ENCODE peak calls at places on chromosomes 11 and 22, in nine cellular contexts. V is neural progenitor cell, R is sigmoid colon, S is heart right ventricle, H is ascending aorta, K is endodermal cell, D is pancreas, Z is upper lobe of right lung, Y is cardiac muscle cell. J is an unnamed sample. For H3K27me3, the result is how much of the 10 kb centered on the place peaks cover.

GRCh38 chr11:68093565-68093964 is 27.6 kb downstream of the CHKA start:
- DNase-seq in V (no peak), S (no peak), Y (no peak), Z (no peak), K (no peak), H (no peak), R (no peak), D (no peak), J (no peak)

GRCh38 chr11:55791606-55792005 is 3.8 kb upstream of the OR5D14 start:
- DNase-seq in K (no peak), Y (no peak), V (no peak), Z (no peak), H (no peak), D (no peak), S (no peak), R (no peak), J (no peak)

GRCh38 chr22:29744902-29745301 is 21.9 kb downstream of the ZMAT5 start:
- DNase-seq in Z (no peak), V (no peak), S (no peak), R (no peak), K (no peak), D (no peak), H (no peak), Y (no peak), J (peak)

GRCh38 chr11:23767576-23767975 is 729.3 kb upstream of the LUZP2 start:
- DNase-seq in S (no peak), R (no peak), V (no peak), Y (no peak), K (no peak), Z (no peak), D (no peak), H (no peak), J (no peak)

GRCh38 chr11:70661763-70662501 is 263.6 kb downstream of the CTTN start:
- DNase-seq in S (no peak), V (peak), Z (no peak), R (no peak), Y (peak), K (peak), D (no peak), H (no peak), J (no peak)

GRCh38 chr11:34745209-34745608 is 124.3 kb downstream of the EHF start:
- DNase-seq in D (no peak), K (no peak), R (no peak), Z (no peak), Y (peak), H (no peak), V (peak), S (no peak), J (no peak)

GRCh38 chr22:45877036-45877380 is 100.0 kb downstream of the WNT7B start:
- DNase-seq in Z (no peak), R (no peak), S (no peak), H (peak), D (no peak), K (no peak), Y (no peak), V (no peak), J (no peak)

GRCh38 chr11:2513441-2513840 is 68.6 kb downstream of the KCNQ1 start:
- DNase-seq in V (no peak), K (no peak), Y (no peak), D (no peak), Z (peak), H (no peak), R (no peak), S (no peak), J (no peak)

GRCh38 chr11:130133716-130134115 is 25.9 kb upstream of the ST14 start:
- DNase-seq in D (no peak), S (no peak), Z (no peak), R (no peak), H (peak), V (no peak), K (peak), Y (no peak), J (no peak)

GRCh38 chr22:16922076-16922475 is 85.9 kb downstream of the GAB4 start:
- DNase-seq in K (no peak), Y (no peak), R (no peak), V (no peak), H (no peak), S (no peak), Z (no peak), D (no peak), J (no peak)

GRCh38 chr11:12502041-12502440 is 124.7 kb downstream of the PARVA start:
- DNase-seq in K (no peak), S (no peak), Z (no peak), R (no peak), Y (no peak), H (no peak), V (no peak), D (no peak), J (no peak)

DNA sequence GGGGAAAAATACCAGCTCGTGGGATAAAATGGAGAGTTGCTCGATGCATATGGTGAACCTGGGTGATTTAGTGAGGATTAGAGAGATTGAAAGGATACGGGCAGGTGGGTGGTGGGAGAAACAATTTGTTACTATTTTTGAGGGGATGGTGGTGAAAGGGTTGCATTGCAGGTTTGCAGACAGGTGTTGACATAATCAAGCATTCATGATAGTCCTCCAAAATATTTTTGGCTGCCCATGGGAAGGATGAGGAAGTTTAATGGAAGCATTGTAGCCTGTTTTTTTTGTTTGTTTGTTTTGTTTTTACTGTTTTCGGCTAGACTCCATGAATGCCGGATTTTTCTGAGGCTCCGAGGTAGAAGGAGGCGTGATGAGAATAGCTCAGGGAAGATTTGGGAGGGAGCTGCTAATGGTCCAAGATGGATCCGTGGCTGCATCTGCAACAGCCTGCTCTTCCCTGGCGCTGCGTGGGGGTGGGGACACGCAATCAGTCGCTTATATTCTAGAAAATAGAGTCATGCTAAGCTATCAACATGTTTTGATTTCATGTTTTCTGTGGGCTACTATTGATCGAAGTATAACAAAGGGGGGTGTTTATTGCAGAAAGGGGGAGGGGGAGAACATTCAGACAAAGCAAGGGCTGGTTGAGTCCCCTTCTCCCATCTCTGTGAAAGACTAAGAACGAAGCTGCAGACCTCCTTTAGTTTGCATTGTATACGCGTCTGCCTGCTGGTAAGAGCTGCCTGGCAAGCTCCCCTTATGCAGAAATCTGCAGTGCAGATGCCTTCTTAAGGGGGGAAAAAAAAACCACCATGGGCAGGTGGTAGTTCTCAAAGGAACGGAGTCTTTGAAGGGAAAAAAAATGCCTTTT is 980 bp downstream of the RTN3 start:
- DNase-seq in V (peak), R (peak), Y (peak), K (peak), S (peak), H (no peak), Z (no peak), D (peak), J (no peak)
- TF ChIP-seq CTCF in V (peak), R (no peak), Y (no peak), K (peak), S (no peak), H (no peak), Z (no peak), D (no peak), J (no peak)

GRCh38 chr11:62404918-62405317 is 13.9 kb upstream of the SCGB1A1 start:
- DNase-seq in V (no peak), R (no peak), Z (no peak), H (no peak), Y (no peak), S (no peak), K (no peak), D (no peak), J (no peak)
- H3K4me3 ChIP-seq in V (no peak), R (no peak), Z (no peak), H (no peak), Y (no peak), S (no peak), K (no peak), D (no peak), J (no peak)

GRCh38 chr11:125214466-125215204 is 50.1 kb downstream of the PKNOX2 start:
- DNase-seq in R (no peak), D (no peak), H (no peak), S (peak), Y (peak), V (peak), Z (no peak), K (no peak), J (no peak)
- H3K27me3 ChIP-seq in R (under half), D (under half), H (under half), S (under half), Y (under half), V (under half), Z (under half), K (under half), J (under half)

GRCh38 chr11:19288256-19288655 is 47.5 kb upstream of the E2F8 start:
- DNase-seq in Y (no peak), D (no peak), S (no peak), K (no peak), R (no peak), H (no peak), V (no peak), Z (no peak), J (no peak)
- TF ChIP-seq CTCF in Y (no peak), D (no peak), S (no peak), K (no peak), R (no peak), H (no peak), V (no peak), Z (no peak), J (no peak)

DNA sequence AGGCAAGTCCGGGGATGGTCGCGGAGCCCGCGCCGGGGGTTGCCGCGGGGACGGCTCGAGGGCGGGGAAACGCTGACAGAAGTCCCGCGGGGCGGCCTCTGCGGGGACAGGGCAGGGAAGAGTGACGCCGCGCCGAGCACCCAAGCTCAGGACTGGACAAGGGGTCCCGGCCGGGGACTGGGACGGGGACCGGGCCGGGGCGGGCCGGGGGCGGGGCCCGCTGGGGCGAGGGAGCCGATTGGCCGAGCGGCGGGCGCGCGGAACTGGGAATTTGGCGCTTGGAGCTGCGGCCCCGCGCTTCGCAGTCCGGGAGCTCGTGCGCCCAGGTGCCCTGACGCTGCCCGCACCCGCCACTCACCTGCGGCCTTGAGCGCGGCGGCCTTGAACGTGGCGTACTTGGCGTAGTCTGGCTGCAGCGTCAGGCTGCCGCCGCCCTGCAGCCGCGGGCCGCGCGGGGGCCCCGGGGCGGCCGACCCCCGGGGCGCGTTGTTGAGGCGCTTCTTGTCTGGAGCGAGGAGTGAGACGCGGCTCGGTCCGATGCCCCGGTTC is 4.8 kb downstream of the SHISA8 start:
- DNase-seq in K (peak), Y (peak), H (no peak), Z (no peak), R (no peak), V (peak), D (no peak), S (no peak), J (no peak)
- H3K4me3 ChIP-seq in K (no peak), Y (peak), H (peak), Z (peak), R (peak), V (peak), D (peak), S (peak), J (peak)

GRCh38 chr11:94203070-94203469 is 74.4 kb downstream of the PANX1 start:
- DNase-seq in K (no peak), V (no peak), H (no peak), R (no peak), S (no peak), Z (no peak), D (no peak), Y (no peak), J (no peak)
- H3K27me3 ChIP-seq in K (under half), V (under half), H (under half), R (under half), S (under half), Z (under half), D (under half), Y (under half), J (under half)

DNA sequence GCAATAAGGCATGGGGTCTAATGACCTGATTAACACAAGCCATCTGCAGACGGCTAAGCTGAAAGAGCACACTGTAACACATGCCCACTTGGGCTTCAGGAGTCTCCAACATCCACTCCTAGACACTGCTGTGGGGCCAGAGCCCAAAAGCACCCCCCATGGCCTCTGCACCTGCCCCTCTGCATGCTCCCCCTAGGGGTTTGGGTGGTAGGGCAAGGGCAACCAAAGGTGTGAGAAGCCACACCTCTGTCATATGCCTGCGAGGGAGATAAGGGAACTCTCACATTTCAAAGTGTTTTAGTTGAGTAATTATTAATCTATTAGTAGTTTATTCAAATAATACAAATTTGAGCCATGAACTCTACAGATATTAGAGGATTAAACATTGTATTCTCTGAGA is 30.8 kb downstream of the CTSC start:
- DNase-seq in Z (no peak), D (no peak), V (no peak), Y (no peak), H (no peak), R (no peak), K (no peak), S (no peak), J (no peak)
- TF ChIP-seq CTCF in Z (no peak), D (no peak), V (no peak), Y (no peak), H (no peak), R (no peak), K (no peak), S (no peak), J (no peak)

DNA sequence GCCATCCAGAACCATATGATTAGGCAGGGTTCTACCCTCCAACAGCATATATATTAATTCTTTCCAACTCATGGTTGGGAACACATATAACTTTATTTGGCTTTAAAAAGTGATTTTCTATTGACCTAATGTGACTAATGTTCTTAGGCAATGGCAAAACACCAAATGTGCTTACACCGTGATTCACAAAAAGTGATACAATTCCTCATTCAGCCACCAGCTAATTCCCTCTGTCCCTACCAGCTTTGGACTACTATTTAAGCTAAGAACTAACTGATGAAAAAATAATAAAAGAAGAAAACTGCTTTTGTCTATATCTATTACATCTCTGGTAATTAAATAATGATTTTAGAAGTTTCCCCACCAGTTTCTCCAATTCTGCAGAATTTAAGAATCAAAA is 4.7 kb downstream of the CTSC start:
- DNase-seq in S (no peak), Z (no peak), Y (no peak), R (no peak), H (no peak), V (no peak), D (no peak), K (no peak), J (no peak)
- H3K4me3 ChIP-seq in S (no peak), Z (peak), Y (no peak), R (no peak), H (no peak), V (no peak), D (no peak), K (no peak), J (no peak)